ENCODE peak calls at places on chromosomes 1 and 21, in five cellular contexts. W is effector memory CD4-positive, alpha-beta T cell; Q is GM12865; Z is neural progenitor cell; M is psoas muscle. D is an unnamed sample.

GRCh38 chr1:3359346-3360157 is 94.9 kb upstream of the ARHGEF16 start:
- DNase-seq in W (no peak), Q (no peak), Z (no peak), M (no peak), D (peak; percentile 75)

GRCh38 chr1:67431156-67431765 is 1.1 kb upstream of the SERBP1 start:
- DNase-seq in W (no peak), Q (no peak), Z (no peak), M (no peak), D (no peak)

GRCh38 chr1:79074975-79075374 is 68.4 kb upstream of the ADGRL4 start:
- DNase-seq in W (no peak), Q (no peak), Z (no peak), M (no peak), D (no peak)

GRCh38 chr21:34722684-34723300 is 54.0 kb downstream of the CLIC6 start:
- DNase-seq in W (no peak), Q (no peak), Z (peak; percentile 67), M (no peak), D (peak; percentile 27)

GRCh38 chr1:234611799-234612351 is 1.9 kb upstream of the IRF2BP2 start:
- DNase-seq in W (no peak), Q (peak; percentile 58), Z (peak; percentile 48), M (peak; percentile 58), D (peak; percentile 67)

GRCh38 chr21:29305068-29305467 is 6.3 kb downstream of the BACH1 start:
- DNase-seq in W (no peak), Q (no peak), Z (no peak), M (no peak), D (no peak)

GRCh38 chr1:116806245-116806644 is 52.0 kb downstream of the CD2 start:
- DNase-seq in W (peak; percentile 35), Q (peak; percentile 91), Z (no peak), M (no peak), D (no peak)

GRCh38 chr1:112674440-112674985 is at the start of gene MOV10:
- DNase-seq in W (peak; percentile 46), Q (peak; percentile 82), Z (peak; percentile 86), M (peak; percentile 75), D (peak; percentile 70)

GRCh38 chr1:43997295-43997694 is 5.9 kb downstream of the CCDC24 start:
- DNase-seq in W (no peak), Q (no peak), Z (no peak), M (no peak), D (peak; percentile 51)

GRCh38 chr1:223479261-223479660 is 86.0 kb downstream of the CCDC185 start:
- DNase-seq in W (no peak), Q (no peak), Z (no peak), M (no peak), D (no peak)

GRCh38 chr1:35443768-35444518 is 113.3 kb downstream of the KIAA0319L start:
- DNase-seq in W (no peak), Q (no peak), Z (peak; percentile 26), M (no peak), D (no peak)

GRCh38 chr21:25496825-25497482 is 110.3 kb downstream of the MRPL39 start:
- DNase-seq in W (no peak), Q (peak; percentile 32), Z (no peak), M (no peak), D (no peak)

GRCh38 chr1:181134543-181135461 is 46.3 kb downstream of the IER5 start:
- DNase-seq in W (no peak), Q (peak; percentile 86), Z (no peak), M (no peak), D (peak; percentile 67)

GRCh38 chr1:32448773-32449456 is 16.0 kb upstream of the ZBTB8B start:
- DNase-seq in W (no peak), Q (peak; percentile 27), Z (peak; percentile 66), M (no peak), D (no peak)

GRCh38 chr1:26288311-26288941 is 8.5 kb downstream of the SH3BGRL3 start:
- DNase-seq in W (no peak), Q (peak; percentile 77), Z (no peak), M (no peak), D (peak; percentile 51)

GRCh38 chr1:161020573-161021167 is at the start of gene F11R:
- DNase-seq in W (no peak), Q (peak; percentile 61), Z (peak; percentile 75), M (peak; percentile 23), D (peak; percentile 77)

GRCh38 chr1:147717051-147717705 is 43.2 kb downstream of the GJA5 start:
- DNase-seq in W (peak; percentile 12), Q (peak; percentile 28), Z (no peak), M (no peak), D (peak; percentile 90)

GRCh38 chr1:118739421-118739930 is 248.7 kb downstream of the TBX15 start:
- DNase-seq in W (no peak), Q (no peak), Z (peak; percentile 60), M (no peak), D (no peak)

GRCh38 chr1:208437416-208437815 is 193.2 kb upstream of the PLXNA2 start:
- DNase-seq in W (no peak), Q (no peak), Z (no peak), M (no peak), D (no peak)

GRCh38 chr1:232414100-232414499 is 215.8 kb downstream of the SIPA1L2 start:
- DNase-seq in W (no peak), Q (no peak), Z (no peak), M (no peak), D (no peak)

GRCh38 chr1:107016376-107016978 is 40.0 kb upstream of the PRMT6 start:
- DNase-seq in W (no peak), Q (peak; percentile 48), Z (no peak), M (no peak), D (no peak)

GRCh38 chr1:192880191-192880590 is 71.4 kb downstream of the RGS2 start:
- DNase-seq in W (no peak), Q (no peak), Z (no peak), M (no peak), D (no peak)

GRCh38 chr1:232344791-232345399 is 285.0 kb downstream of the SIPA1L2 start:
- DNase-seq in W (no peak), Q (no peak), Z (no peak), M (no peak), D (no peak)

GRCh38 chr21:42674351-42674940 is 21.0 kb downstream of the PDE9A start:
- DNase-seq in W (no peak), Q (no peak), Z (peak; percentile 79), M (peak; percentile 50), D (no peak)

GRCh38 chr1:38004284-38005101 is 821 bp downstream of the FHL3 start:
- DNase-seq in W (no peak), Q (peak; percentile 44), Z (peak; percentile 34), M (peak; percentile 33), D (no peak)

GRCh38 chr1:38003261-38004250 is 1.8 kb downstream of the FHL3 start:
- DNase-seq in W (no peak), Q (no peak), Z (no peak), M (peak; percentile 78), D (no peak)

GRCh38 chr1:38009088-38009840 is 3.3 kb upstream of the UTP11 start:
- DNase-seq in W (no peak), Q (peak; percentile 26), Z (peak; percentile 39), M (peak; percentile 67), D (no peak)

GRCh38 chr1:38005195-38006007 is at the start of gene FHL3:
- DNase-seq in W (peak; percentile 44), Q (peak; percentile 52), Z (peak; percentile 87), M (peak; percentile 86), D (no peak)

GRCh38 chr1:38006008-38006828 is 904 bp upstream of the FHL3 start:
- DNase-seq in W (no peak), Q (no peak), Z (peak; percentile 25), M (peak; percentile 78), D (no peak)
- H3K4me3 ChIP-seq in W (no peak overlapping the region), Q (no peak overlapping the region), Z (peak overlapping the region; percentile 62), M (peak overlapping the region; percentile 84), D (no peak overlapping the region)

DNA sequence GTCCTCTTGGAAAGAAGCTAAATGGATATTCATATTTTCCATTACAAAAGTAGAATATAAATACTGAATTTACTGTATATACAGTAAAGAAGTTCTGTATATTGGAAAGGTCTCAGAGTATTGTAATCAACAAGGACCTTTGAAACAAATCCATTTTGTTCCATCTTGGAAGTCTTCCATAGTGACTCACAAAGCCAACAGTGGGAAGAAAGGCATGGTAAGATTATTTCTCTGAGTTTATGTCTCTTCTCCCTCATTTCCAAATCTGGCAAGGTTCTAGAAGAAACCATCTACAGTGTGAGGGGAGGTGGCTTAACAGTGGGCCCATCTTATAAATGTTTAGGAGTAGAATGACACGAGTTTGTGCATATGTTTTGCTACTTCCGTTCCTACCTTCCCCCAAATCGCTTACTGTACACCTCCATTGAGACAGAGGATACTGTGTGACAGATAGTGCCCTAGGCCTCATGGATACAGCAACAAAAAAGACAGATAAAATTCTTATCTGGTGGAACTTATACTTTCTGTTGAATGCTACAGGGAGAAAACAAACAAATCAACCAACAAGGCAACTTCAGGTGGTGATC is 22.1 kb upstream of the SSX2IP start:
- DNase-seq in W (no peak), Q (no peak), Z (no peak), M (no peak), D (no peak)
- H3K4me3 ChIP-seq in W (no peak overlapping the region), Q (no peak overlapping the region), Z (no peak overlapping the region), M (no peak overlapping the region), D (no peak overlapping the region)

DNA sequence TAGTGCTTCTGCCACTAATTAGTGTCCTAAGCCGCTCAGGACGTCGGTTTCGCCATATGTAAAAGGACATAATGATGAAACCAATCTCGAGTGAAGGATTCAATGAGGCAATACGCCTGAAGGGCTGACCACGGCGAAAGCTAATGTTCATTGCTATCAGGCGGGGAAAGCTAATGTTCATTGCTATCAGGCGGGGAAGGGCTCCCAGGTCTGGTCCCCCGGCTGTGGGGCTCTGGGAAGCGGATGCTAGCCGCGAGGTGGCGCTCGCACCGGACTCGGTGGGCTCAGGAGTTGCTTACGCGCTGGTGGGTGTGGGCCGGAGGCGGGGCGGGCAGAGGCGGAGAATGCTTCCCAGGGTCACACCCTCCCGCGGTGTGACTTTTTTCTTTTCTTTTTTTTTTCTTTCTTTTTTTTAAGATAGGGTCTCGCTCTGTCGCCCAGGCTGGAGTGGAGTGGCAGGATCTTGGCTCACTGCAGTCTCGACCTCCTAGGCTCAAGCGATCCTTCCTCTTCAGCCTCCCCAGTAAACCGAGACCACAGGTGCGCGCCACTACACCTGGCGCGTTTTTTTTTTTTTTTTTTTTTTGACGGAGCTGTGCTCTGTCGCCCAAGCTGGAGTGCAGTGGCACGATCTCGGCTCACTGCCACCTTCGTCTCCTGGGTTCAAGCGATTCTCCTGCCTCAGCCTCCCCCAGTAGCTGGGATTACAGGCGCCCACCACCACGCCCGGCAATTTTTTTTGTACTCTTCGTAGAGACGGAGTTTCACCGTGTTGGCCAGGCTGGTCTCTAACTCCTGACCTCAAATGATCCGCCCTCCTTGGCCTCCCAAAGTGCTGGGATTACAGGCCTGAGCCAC is 1.1 kb upstream of the PEAR1 start:
- DNase-seq in W (peak; percentile 72), Q (peak; percentile 84), Z (peak; percentile 95), M (peak; percentile 93), D (peak; percentile 94)
- H3K4me3 ChIP-seq in W (peak overlapping the region; percentile 26), Q (no peak overlapping the region), Z (peak overlapping the region; percentile 37), M (peak overlapping the region; percentile 68), D (no peak overlapping the region)

GRCh38 chr21:44838951-44839350 is 21.1 kb upstream of the SUMO3 start:
- DNase-seq in W (no peak), Q (no peak), Z (no peak), M (no peak), D (no peak)
- H3K4me3 ChIP-seq in W (no peak overlapping the region), Q (no peak overlapping the region), Z (no peak overlapping the region), M (no peak overlapping the region), D (no peak overlapping the region)